ENCODE peak calls at places on chromosomes 2 and 18, in seven cellular contexts. X, W, Q, I, N, T and O are unnamed samples.

GRCh38 chr2:60948926-60949579 is 67.7 kb downstream of the REL start:
- DNase-seq in X (no peak), W (no peak), Q (no peak), I (peak; percentile 33), N (no peak), T (no peak), O (no peak)

GRCh38 chr2:12177052-12177994 is 430.9 kb downstream of the LPIN1 start:
- DNase-seq in X (peak; percentile 49), W (no peak), Q (no peak), I (peak; percentile 76), N (no peak), T (no peak), O (no peak)

GRCh38 chr2:135667045-135667444 is 74.6 kb upstream of the UBXN4 start:
- DNase-seq in X (no peak), W (no peak), Q (no peak), I (no peak), N (no peak), T (no peak), O (no peak)

GRCh38 chr2:135797497-135798274 is 39.3 kb downstream of the LCT start:
- DNase-seq in X (peak; percentile 35), W (peak; percentile 88), Q (peak; percentile 4), I (peak; percentile 93), N (peak; percentile 85), T (peak; percentile 61), O (no peak)

GRCh38 chr2:174561283-174562275 is 36.0 kb downstream of the WIPF1 start:
- DNase-seq in X (peak; percentile 29), W (no peak), Q (peak; percentile 86), I (peak; percentile 79), N (no peak), T (peak; percentile 16), O (no peak)

GRCh38 chr2:52017836-52018235 is 985.9 kb upstream of the NRXN1 start:
- DNase-seq in X (no peak), W (no peak), Q (no peak), I (no peak), N (no peak), T (no peak), O (no peak)

GRCh38 chr2:226423498-226423960 is 376.1 kb downstream of the IRS1 start:
- DNase-seq in X (no peak), W (no peak), Q (no peak), I (no peak), N (no peak), T (no peak), O (no peak)

GRCh38 chr2:240642806-240643092 is 17.5 kb downstream of the GPR35 start:
- DNase-seq in X (no peak), W (no peak), Q (no peak), I (no peak), N (peak; percentile 46), T (no peak), O (no peak)

GRCh38 chr2:70835643-70836042 is at the start of gene CD207:
- DNase-seq in X (no peak), W (no peak), Q (no peak), I (no peak), N (no peak), T (no peak), O (no peak)

GRCh38 chr2:100292022-100292580 is 30.2 kb downstream of the LONRF2 start:
- DNase-seq in X (peak; percentile 43), W (peak; percentile 14), Q (no peak), I (peak; percentile 63), N (no peak), T (peak; percentile 83), O (no peak)

GRCh38 chr2:227280895-227281294 is 44.2 kb upstream of the MFF start:
- DNase-seq in X (no peak), W (no peak), Q (no peak), I (peak; percentile 18), N (no peak), T (no peak), O (no peak)

GRCh38 chr2:165239230-165239629 is at the start of gene SCN2A:
- DNase-seq in X (no peak), W (peak; percentile 15), Q (no peak), I (peak; percentile 6), N (no peak), T (peak; percentile 2), O (no peak)

GRCh38 chr18:46373131-46373530 is 268.9 kb downstream of the HAUS1 start:
- DNase-seq in X (no peak), W (no peak), Q (no peak), I (no peak), N (no peak), T (no peak), O (no peak)

GRCh38 chr18:72830109-72830508 is 37.7 kb downstream of the NETO1 start:
- DNase-seq in X (no peak), W (peak; percentile 51), Q (no peak), I (peak; percentile 9), N (peak; percentile 70), T (no peak), O (no peak)

GRCh38 chr18:62384068-62384467 is 59.0 kb downstream of the TNFRSF11A start:
- DNase-seq in X (no peak), W (no peak), Q (no peak), I (no peak), N (no peak), T (no peak), O (no peak)

GRCh38 chr2:172560721-172561120 is 4.8 kb downstream of the PDK1 start:
- DNase-seq in X (no peak), W (no peak), Q (no peak), I (no peak), N (no peak), T (no peak), O (no peak)

GRCh38 chr2:11861044-11861443 is 114.6 kb downstream of the LPIN1 start:
- DNase-seq in X (no peak), W (no peak), Q (no peak), I (no peak), N (no peak), T (no peak), O (no peak)

GRCh38 chr2:85390941-85391669 is 19.1 kb downstream of the CAPG start:
- DNase-seq in X (no peak), W (peak; percentile 53), Q (peak; percentile 17), I (peak; percentile 78), N (peak; percentile 76), T (no peak), O (no peak)

GRCh38 chr18:13616041-13616440 is 110.3 kb downstream of the FAM210A start:
- DNase-seq in X (no peak), W (no peak), Q (no peak), I (peak; percentile 3), N (no peak), T (no peak), O (no peak)

GRCh38 chr18:24913507-24914147 is 438.3 kb downstream of the ZNF521 start:
- DNase-seq in X (peak; percentile 34), W (no peak), Q (no peak), I (peak; percentile 78), N (no peak), T (no peak), O (no peak)

GRCh38 chr2:102235491-102235890 is 48.7 kb downstream of the IL1RL2 start:
- DNase-seq in X (no peak), W (no peak), Q (no peak), I (no peak), N (no peak), T (no peak), O (no peak)

GRCh38 chr2:133780099-133780996 is 212.1 kb upstream of the NCKAP5 start:
- DNase-seq in X (no peak), W (peak; percentile 78), Q (peak; percentile 31), I (peak; percentile 62), N (peak; percentile 59), T (peak; percentile 60), O (no peak)